ENCODE peak calls at places on chromosome 1, in seven cellular contexts. S is stimulated activated CD4-positive, alpha-beta T cell treated with anti-CD3 and anti-CD28 coated beads, TNF-alpha, amount 100 ng/mL, for 4 hours; E is midbrain; Y is iPS-NIHi11; X is HEK293T; R is posterior cingulate gyrus; K is activated T-cell treated with anti-CD3 and anti-CD28 coated beads for 1 hour. I is an unnamed sample.

GRCh38 chr1:41533731-41534080 is 49.2 kb upstream of the EDN2 start:
- DNase-seq in R (no peak), S (no peak), X (no peak), E (no peak), K (no peak), Y (no peak), I (no peak)

GRCh38 chr1:232891116-232891515 is 59.3 kb upstream of the NTPCR start:
- DNase-seq in K (no peak), X (no peak), R (no peak), Y (no peak), S (no peak), E (no peak), I (no peak)

GRCh38 chr1:33366766-33367487 is 46.0 kb upstream of the A3GALT2 start:
- DNase-seq in E (no peak), R (no peak), X (no peak), K (no peak), S (no peak), Y (no peak), I (no peak)

GRCh38 chr1:73674945-73675561 is 522.9 kb downstream of the LRRIQ3 start:
- DNase-seq in X (peak), Y (peak), K (no peak), R (no peak), S (no peak), E (no peak), I (peak)

GRCh38 chr1:193065954-193066353 is 6.5 kb downstream of the RO60 start:
- DNase-seq in X (no peak), S (no peak), Y (no peak), E (no peak), R (no peak), K (no peak), I (no peak)

GRCh38 chr1:27949027-27949426 is 10.7 kb upstream of the XKR8 start:
- DNase-seq in R (no peak), S (no peak), X (no peak), E (no peak), K (no peak), Y (no peak), I (no peak)

GRCh38 chr1:227741166-227741870 is 6.1 kb downstream of the SNAP47 start:
- DNase-seq in X (no peak), Y (no peak), E (no peak), S (no peak), R (no peak), K (no peak), I (no peak)

GRCh38 chr1:37478451-37478871 is 4.1 kb downstream of the ZC3H12A start:
- DNase-seq in K (no peak), Y (no peak), R (no peak), E (no peak), X (no peak), S (no peak), I (peak)

GRCh38 chr1:25037174-25038074 is 107.3 kb upstream of the RUNX3 start:
- DNase-seq in X (peak), S (no peak), R (no peak), K (peak), Y (peak), E (no peak), I (peak)

GRCh38 chr1:10168912-10169514 is 41.4 kb upstream of the KIF1B start:
- DNase-seq in S (no peak), R (no peak), X (no peak), E (no peak), K (no peak), Y (no peak), I (no peak)

GRCh38 chr1:177585492-177586220 is 384.2 kb downstream of the SEC16B start:
- DNase-seq in S (no peak), X (no peak), E (no peak), R (no peak), Y (no peak), K (no peak), I (no peak)

GRCh38 chr1:184810735-184811316 is 56.2 kb upstream of the EDEM3 start:
- DNase-seq in Y (no peak), R (no peak), S (no peak), K (no peak), X (no peak), E (no peak), I (no peak)

GRCh38 chr1:94951509-94952208 is 24.7 kb upstream of the CNN3 start:
- DNase-seq in R (no peak), X (no peak), S (no peak), K (no peak), Y (no peak), E (no peak), I (no peak)

GRCh38 chr1:108595510-108595909 is 35.6 kb downstream of the EEIG2 start:
- DNase-seq in E (no peak), X (no peak), Y (no peak), S (no peak), R (no peak), K (no peak), I (no peak)

I was measured in H7.